ENCODE peak calls at places on chromosomes 11 and 22, in ten cellular contexts. One of them, this sample, is unnamed.

GRCh38 chr22:45212992-45213751 is 27.5 kb downstream of the KIAA0930 start:
- DNase-seq in GM23338: no peak
- DNase-seq in skeletal muscle cell: no peak
- DNase-seq in colonic mucosa: no peak
- DNase-seq in heart right ventricle: peak
- DNase-seq in thoracic aorta: peak
- DNase-seq in dorsolateral prefrontal cortex: no peak
- DNase-seq in aorta: peak
- DNase-seq in fibroblast of pulmonary artery: peak
- DNase-seq in vagina: no peak
- DNase-seq in this sample: peak

GRCh38 chr22:31079095-31079642 is 1.9 kb upstream of the SMTN start:
- DNase-seq in GM23338: peak
- DNase-seq in skeletal muscle cell: no peak
- DNase-seq in colonic mucosa: peak
- DNase-seq in heart right ventricle: no peak
- DNase-seq in thoracic aorta: no peak
- DNase-seq in dorsolateral prefrontal cortex: no peak
- DNase-seq in aorta: no peak
- DNase-seq in fibroblast of pulmonary artery: no peak
- DNase-seq in vagina: no peak
- DNase-seq in this sample: no peak

GRCh38 chr22:50059185-50059880 is 1.2 kb upstream of the TTLL8 start:
- DNase-seq in GM23338: peak
- DNase-seq in skeletal muscle cell: no peak
- DNase-seq in colonic mucosa: no peak
- DNase-seq in heart right ventricle: no peak
- DNase-seq in thoracic aorta: no peak
- DNase-seq in dorsolateral prefrontal cortex: no peak
- DNase-seq in aorta: no peak
- DNase-seq in fibroblast of pulmonary artery: peak
- DNase-seq in vagina: no peak
- DNase-seq in this sample: peak

GRCh38 chr11:71284525-71285092 is 32.2 kb upstream of the SHANK2 start:
- DNase-seq in GM23338: no peak
- DNase-seq in skeletal muscle cell: no peak
- DNase-seq in colonic mucosa: peak
- DNase-seq in heart right ventricle: no peak
- DNase-seq in thoracic aorta: no peak
- DNase-seq in dorsolateral prefrontal cortex: no peak
- DNase-seq in aorta: no peak
- DNase-seq in fibroblast of pulmonary artery: no peak
- DNase-seq in vagina: no peak
- DNase-seq in this sample: no peak

GRCh38 chr11:64035081-64035524 is 628 bp upstream of the FLRT1 start:
- DNase-seq in GM23338: no peak
- DNase-seq in skeletal muscle cell: no peak
- DNase-seq in colonic mucosa: no peak
- DNase-seq in heart right ventricle: no peak
- DNase-seq in thoracic aorta: no peak
- DNase-seq in dorsolateral prefrontal cortex: no peak
- DNase-seq in aorta: no peak
- DNase-seq in fibroblast of pulmonary artery: no peak
- DNase-seq in vagina: no peak
- DNase-seq in this sample: no peak

GRCh38 chr11:109970516-109971183 is 122.5 kb upstream of the ZC3H12C start:
- DNase-seq in GM23338: no peak
- DNase-seq in skeletal muscle cell: no peak
- DNase-seq in colonic mucosa: no peak
- DNase-seq in heart right ventricle: no peak
- DNase-seq in thoracic aorta: no peak
- DNase-seq in dorsolateral prefrontal cortex: no peak
- DNase-seq in aorta: no peak
- DNase-seq in fibroblast of pulmonary artery: no peak
- DNase-seq in vagina: no peak
- DNase-seq in this sample: no peak

GRCh38 chr11:19200410-19201201 is 1.2 kb downstream of the CSRP3 start:
- DNase-seq in GM23338: no peak
- DNase-seq in skeletal muscle cell: peak
- DNase-seq in colonic mucosa: peak
- DNase-seq in heart right ventricle: no peak
- DNase-seq in thoracic aorta: no peak
- DNase-seq in dorsolateral prefrontal cortex: no peak
- DNase-seq in aorta: no peak
- DNase-seq in fibroblast of pulmonary artery: peak
- DNase-seq in vagina: no peak
- DNase-seq in this sample: no peak

GRCh38 chr11:47216141-47216798 is 1.5 kb downstream of the DDB2 start:
- DNase-seq in GM23338: no peak
- DNase-seq in skeletal muscle cell: peak
- DNase-seq in colonic mucosa: peak
- DNase-seq in heart right ventricle: peak
- DNase-seq in thoracic aorta: peak
- DNase-seq in dorsolateral prefrontal cortex: no peak
- DNase-seq in aorta: peak
- DNase-seq in fibroblast of pulmonary artery: peak
- DNase-seq in vagina: no peak
- DNase-seq in this sample: no peak

GRCh38 chr11:117953029-117953671 is 23.9 kb upstream of the TMPRSS13 start:
- DNase-seq in GM23338: no peak
- DNase-seq in skeletal muscle cell: no peak
- DNase-seq in colonic mucosa: no peak
- DNase-seq in heart right ventricle: no peak
- DNase-seq in thoracic aorta: no peak
- DNase-seq in dorsolateral prefrontal cortex: no peak
- DNase-seq in aorta: no peak
- DNase-seq in fibroblast of pulmonary artery: no peak
- DNase-seq in vagina: no peak
- DNase-seq in this sample: no peak

GRCh38 chr11:57214494-57214893 is 22.6 kb downstream of the APLNR start:
- DNase-seq in GM23338: no peak
- DNase-seq in skeletal muscle cell: peak
- DNase-seq in colonic mucosa: no peak
- DNase-seq in heart right ventricle: no peak
- DNase-seq in thoracic aorta: no peak
- DNase-seq in dorsolateral prefrontal cortex: no peak
- DNase-seq in aorta: no peak
- DNase-seq in fibroblast of pulmonary artery: peak
- DNase-seq in vagina: no peak
- DNase-seq in this sample: no peak

GRCh38 chr11:70131606-70132190 is 53.6 kb downstream of the ANO1 start:
- DNase-seq in GM23338: no peak
- DNase-seq in skeletal muscle cell: no peak
- DNase-seq in colonic mucosa: no peak
- DNase-seq in heart right ventricle: no peak
- DNase-seq in thoracic aorta: no peak
- DNase-seq in dorsolateral prefrontal cortex: no peak
- DNase-seq in aorta: no peak
- DNase-seq in fibroblast of pulmonary artery: no peak
- DNase-seq in vagina: no peak
- DNase-seq in this sample: no peak

GRCh38 chr11:44726278-44727113 is at the start of gene TSPAN18:
- DNase-seq in GM23338: peak
- DNase-seq in skeletal muscle cell: no peak
- DNase-seq in colonic mucosa: peak
- DNase-seq in heart right ventricle: peak
- DNase-seq in thoracic aorta: no peak
- DNase-seq in dorsolateral prefrontal cortex: no peak
- DNase-seq in aorta: peak
- DNase-seq in fibroblast of pulmonary artery: no peak
- DNase-seq in vagina: no peak
- DNase-seq in this sample: peak

GRCh38 chr22:48489551-48490512 is 1337.8 kb downstream of the BRD1 start:
- DNase-seq in GM23338: no peak
- DNase-seq in skeletal muscle cell: no peak
- DNase-seq in colonic mucosa: no peak
- DNase-seq in heart right ventricle: no peak
- DNase-seq in thoracic aorta: no peak
- DNase-seq in dorsolateral prefrontal cortex: no peak
- DNase-seq in aorta: peak
- DNase-seq in fibroblast of pulmonary artery: no peak
- DNase-seq in vagina: no peak
- DNase-seq in this sample: no peak

GRCh38 chr11:62853279-62853965 is 14.0 kb upstream of the WDR74 start:
- DNase-seq in GM23338: no peak
- DNase-seq in skeletal muscle cell: no peak
- DNase-seq in colonic mucosa: no peak
- DNase-seq in heart right ventricle: no peak
- DNase-seq in thoracic aorta: no peak
- DNase-seq in dorsolateral prefrontal cortex: no peak
- DNase-seq in aorta: no peak
- DNase-seq in fibroblast of pulmonary artery: no peak
- DNase-seq in vagina: no peak
- DNase-seq in this sample: no peak

GRCh38 chr11:62852523-62853188 is 13.3 kb upstream of the WDR74 start:
- DNase-seq in GM23338: no peak
- DNase-seq in skeletal muscle cell: no peak
- DNase-seq in colonic mucosa: no peak
- DNase-seq in heart right ventricle: no peak
- DNase-seq in thoracic aorta: no peak
- DNase-seq in dorsolateral prefrontal cortex: no peak
- DNase-seq in aorta: no peak
- DNase-seq in fibroblast of pulmonary artery: no peak
- DNase-seq in vagina: no peak
- DNase-seq in this sample: no peak

GRCh38 chr11:62850911-62851806 is 11.8 kb upstream of the WDR74 start:
- DNase-seq in GM23338: peak
- DNase-seq in skeletal muscle cell: no peak
- DNase-seq in colonic mucosa: no peak
- DNase-seq in heart right ventricle: no peak
- DNase-seq in thoracic aorta: no peak
- DNase-seq in dorsolateral prefrontal cortex: no peak
- DNase-seq in aorta: no peak
- DNase-seq in fibroblast of pulmonary artery: no peak
- DNase-seq in vagina: no peak
- DNase-seq in this sample: no peak

GRCh38 chr11:62854013-62854824 is 14.8 kb upstream of the WDR74 start:
- DNase-seq in GM23338: no peak
- DNase-seq in skeletal muscle cell: no peak
- DNase-seq in colonic mucosa: no peak
- DNase-seq in heart right ventricle: no peak
- DNase-seq in thoracic aorta: no peak
- DNase-seq in dorsolateral prefrontal cortex: no peak
- DNase-seq in aorta: no peak
- DNase-seq in fibroblast of pulmonary artery: no peak
- DNase-seq in vagina: no peak
- DNase-seq in this sample: no peak

DNA sequence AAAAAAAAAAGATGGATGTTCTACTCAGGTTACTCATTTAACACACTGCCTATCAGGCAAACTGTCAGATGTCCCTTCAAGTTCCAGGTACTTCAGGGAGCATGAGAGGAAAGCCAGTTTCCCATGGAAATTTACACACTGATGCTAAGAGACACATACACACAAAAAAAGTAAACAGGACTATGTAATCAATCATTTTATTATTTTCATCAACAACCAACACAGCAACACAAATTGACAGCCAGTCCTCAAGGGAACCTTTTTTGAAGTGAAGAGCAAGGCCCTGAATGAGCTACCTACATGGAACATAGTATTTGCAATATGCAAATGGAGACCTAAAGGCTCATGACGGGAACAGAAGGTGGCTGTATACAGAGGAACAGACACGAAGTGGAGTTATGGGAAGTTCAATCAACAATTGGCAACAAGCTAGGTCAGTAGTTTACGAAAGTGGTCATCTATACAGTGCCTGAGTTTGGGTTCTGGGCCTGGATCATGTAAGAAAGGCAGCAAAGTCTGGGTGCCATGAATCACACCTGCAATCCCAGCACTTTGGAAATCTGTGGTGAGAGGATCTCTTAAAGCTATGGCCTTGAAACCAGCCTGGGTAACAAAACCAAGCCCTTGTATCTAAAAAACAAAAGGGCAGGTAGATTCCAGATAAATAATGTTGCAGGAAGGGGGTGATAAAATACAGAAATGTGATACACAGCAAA is 12.6 kb upstream of the WDR74 start:
- DNase-seq in GM23338: peak
- DNase-seq in skeletal muscle cell: no peak
- DNase-seq in colonic mucosa: no peak
- DNase-seq in heart right ventricle: no peak
- DNase-seq in thoracic aorta: no peak
- DNase-seq in dorsolateral prefrontal cortex: no peak
- DNase-seq in aorta: no peak
- DNase-seq in fibroblast of pulmonary artery: no peak
- DNase-seq in vagina: no peak
- DNase-seq in this sample: no peak
- H3K4me3 ChIP-seq in GM23338: peak
- H3K4me3 ChIP-seq in skeletal muscle cell: no peak
- H3K4me3 ChIP-seq in colonic mucosa: no peak
- H3K4me3 ChIP-seq in heart right ventricle: no peak
- H3K4me3 ChIP-seq in thoracic aorta: no peak
- H3K4me3 ChIP-seq in dorsolateral prefrontal cortex: no peak
- H3K4me3 ChIP-seq in aorta: no peak
- H3K4me3 ChIP-seq in fibroblast of pulmonary artery: no peak
- H3K4me3 ChIP-seq in vagina: no peak
- H3K4me3 ChIP-seq in this sample: no peak

DNA sequence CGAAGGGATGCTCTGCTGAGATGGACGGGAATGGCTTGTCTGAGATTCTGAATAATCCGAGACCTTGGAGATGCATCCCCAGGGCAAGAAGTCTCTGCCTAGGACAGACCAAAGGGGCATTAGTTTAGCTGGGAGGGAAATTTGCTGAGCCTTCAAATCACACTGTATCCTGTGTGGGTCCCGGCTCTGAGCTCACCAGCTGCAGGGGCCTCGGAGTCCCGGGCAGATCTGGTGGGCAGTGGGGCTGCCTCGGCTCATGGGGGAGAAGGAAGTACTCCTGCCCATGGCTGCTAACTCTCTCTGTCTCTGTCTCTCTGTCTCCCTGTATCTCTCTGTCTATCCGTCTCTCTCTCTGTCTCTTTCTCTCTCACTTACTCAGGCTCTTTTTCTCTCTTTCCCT is 522.4 kb downstream of the TBC1D22A start:
- DNase-seq in GM23338: no peak
- DNase-seq in skeletal muscle cell: no peak
- DNase-seq in colonic mucosa: no peak
- DNase-seq in heart right ventricle: no peak
- DNase-seq in thoracic aorta: no peak
- DNase-seq in dorsolateral prefrontal cortex: no peak
- DNase-seq in aorta: no peak
- DNase-seq in fibroblast of pulmonary artery: no peak
- DNase-seq in vagina: no peak
- DNase-seq in this sample: no peak
- H3K4me3 ChIP-seq in GM23338: no peak
- H3K4me3 ChIP-seq in skeletal muscle cell: no peak
- H3K4me3 ChIP-seq in colonic mucosa: no peak
- H3K4me3 ChIP-seq in heart right ventricle: no peak
- H3K4me3 ChIP-seq in thoracic aorta: no peak
- H3K4me3 ChIP-seq in dorsolateral prefrontal cortex: no peak
- H3K4me3 ChIP-seq in aorta: no peak
- H3K4me3 ChIP-seq in fibroblast of pulmonary artery: no peak
- H3K4me3 ChIP-seq in vagina: no peak
- H3K4me3 ChIP-seq in this sample: no peak

GRCh38 chr11:119421351-119421750 is 1.6 kb downstream of the THY1 start:
- DNase-seq in GM23338: peak
- DNase-seq in skeletal muscle cell: no peak
- DNase-seq in colonic mucosa: no peak
- DNase-seq in heart right ventricle: no peak
- DNase-seq in thoracic aorta: no peak
- DNase-seq in dorsolateral prefrontal cortex: no peak
- DNase-seq in aorta: no peak
- DNase-seq in fibroblast of pulmonary artery: no peak
- DNase-seq in vagina: no peak
- DNase-seq in this sample: no peak
- H3K4me3 ChIP-seq in GM23338: peak
- H3K4me3 ChIP-seq in skeletal muscle cell: peak
- H3K4me3 ChIP-seq in colonic mucosa: no peak
- H3K4me3 ChIP-seq in heart right ventricle: peak
- H3K4me3 ChIP-seq in thoracic aorta: peak
- H3K4me3 ChIP-seq in dorsolateral prefrontal cortex: peak
- H3K4me3 ChIP-seq in aorta: no peak
- H3K4me3 ChIP-seq in fibroblast of pulmonary artery: peak
- H3K4me3 ChIP-seq in vagina: peak
- H3K4me3 ChIP-seq in this sample: no peak

GRCh38 chr11:124656759-124657627 is 16.5 kb downstream of the SIAE start:
- DNase-seq in GM23338: peak
- DNase-seq in skeletal muscle cell: no peak
- DNase-seq in colonic mucosa: no peak
- DNase-seq in heart right ventricle: no peak
- DNase-seq in thoracic aorta: no peak
- DNase-seq in dorsolateral prefrontal cortex: peak
- DNase-seq in aorta: no peak
- DNase-seq in fibroblast of pulmonary artery: peak
- DNase-seq in vagina: no peak
- DNase-seq in this sample: no peak
- H3K4me3 ChIP-seq in GM23338: peak
- H3K4me3 ChIP-seq in skeletal muscle cell: no peak
- H3K4me3 ChIP-seq in colonic mucosa: no peak
- H3K4me3 ChIP-seq in heart right ventricle: no peak
- H3K4me3 ChIP-seq in thoracic aorta: no peak
- H3K4me3 ChIP-seq in dorsolateral prefrontal cortex: no peak
- H3K4me3 ChIP-seq in aorta: no peak
- H3K4me3 ChIP-seq in fibroblast of pulmonary artery: no peak
- H3K4me3 ChIP-seq in vagina: no peak
- H3K4me3 ChIP-seq in this sample: no peak

This sample was measured in right cardiac atrium.